ENCODE peak calls at places on chromosome 14, in five cellular contexts. V is astrocyte of the spinal cord, Y is prostate gland, K is fibroblast of the aortic adventitia, D is cardiac fibroblast. Q is an unnamed sample.

GRCh38 chr14:95218472-95219193 is 61.3 kb upstream of the DICER1 start:
- DNase-seq in V (no peak), K (no peak), D (no peak), Y (no peak), Q (no peak)

GRCh38 chr14:50860478-50861086 is 11.3 kb upstream of the ABHD12B start:
- DNase-seq in D (peak), V (peak), K (peak), Y (peak), Q (peak)

GRCh38 chr14:32469388-32470160 is 140.5 kb downstream of the AKAP6 start:
- DNase-seq in Y (no peak), V (peak), D (peak), K (peak), Q (peak)

GRCh38 chr14:77502109-77502782 is 3.6 kb upstream of the ISM2 start:
- DNase-seq in D (no peak), V (no peak), Y (no peak), K (no peak), Q (no peak)

GRCh38 chr14:91378945-91379932 is 38.4 kb downstream of the CCDC88C start:
- DNase-seq in Y (no peak), V (no peak), K (no peak), D (no peak), Q (no peak)

GRCh38 chr14:74979442-74980397 is 23.0 kb upstream of the EIF2B2 start:
- DNase-seq in V (peak), D (no peak), Y (peak), K (peak), Q (peak)

GRCh38 chr14:62844546-62844945 is 200.7 kb downstream of the KCNH5 start:
- DNase-seq in V (no peak), Y (no peak), K (no peak), D (no peak), Q (no peak)

GRCh38 chr14:106174206-106174605 is 647.8 kb downstream of the TMEM121 start:
- DNase-seq in Y (no peak), D (no peak), V (no peak), K (no peak), Q (no peak)

GRCh38 chr14:76810953-76811400 is 1.7 kb downstream of the ANGEL1 start:
- DNase-seq in K (peak), D (peak), Y (no peak), V (peak), Q (peak)

GRCh38 chr14:104925941-104926609 is 1.4 kb downstream of the PLD4 start:
- DNase-seq in D (no peak), V (no peak), Y (no peak), K (no peak), Q (no peak)

GRCh38 chr14:74514471-74514932 is 20.9 kb downstream of the ISCA2 start:
- DNase-seq in Y (no peak), K (peak), V (peak), D (peak), Q (no peak)

GRCh38 chr14:69398818-69399210 is 322 bp downstream of the SLC39A9 start:
- DNase-seq in D (no peak), V (no peak), Y (no peak), K (no peak), Q (no peak)

GRCh38 chr14:50047274-50047676 is 69.1 kb downstream of the VCPKMT start:
- DNase-seq in K (no peak), D (peak), V (no peak), Y (peak), Q (no peak)

GRCh38 chr14:89344871-89345270 is 72.2 kb downstream of the FOXN3 start:
- DNase-seq in V (no peak), D (no peak), Y (no peak), K (no peak), Q (no peak)

GRCh38 chr14:104554608-104555401 is 24.8 kb upstream of the C14orf180 start:
- DNase-seq in V (no peak), Y (no peak), K (no peak), D (no peak), Q (no peak)

GRCh38 chr14:99571303-99571986 is 32.6 kb downstream of the CCDC85C start:
- DNase-seq in K (no peak), D (no peak), V (no peak), Y (peak), Q (no peak)

GRCh38 chr14:37900582-37900981 is 305.2 kb downstream of the TTC6 start:
- DNase-seq in K (no peak), Y (no peak), D (peak), V (no peak), Q (no peak)

GRCh38 chr14:91252901-91253794 is 8.6 kb upstream of the GPR68 start:
- DNase-seq in Y (peak), V (no peak), D (no peak), K (no peak), Q (no peak)

GRCh38 chr14:104248203-104249055 is 110.0 kb downstream of the KIF26A start:
- DNase-seq in V (no peak), K (no peak), Y (no peak), D (no peak), Q (no peak)

GRCh38 chr14:81550001-81550642 is 16.5 kb upstream of the SEL1L start:
- DNase-seq in K (no peak), Y (no peak), V (no peak), D (no peak), Q (no peak)

GRCh38 chr14:76320486-76320885 is 55.5 kb upstream of the ESRRB start:
- DNase-seq in Y (no peak), D (no peak), K (no peak), V (no peak), Q (no peak)

GRCh38 chr14:53195949-53196348 is 42.8 kb upstream of the DDHD1 start:
- DNase-seq in K (no peak), D (no peak), V (no peak), Y (no peak), Q (no peak)

DNA sequence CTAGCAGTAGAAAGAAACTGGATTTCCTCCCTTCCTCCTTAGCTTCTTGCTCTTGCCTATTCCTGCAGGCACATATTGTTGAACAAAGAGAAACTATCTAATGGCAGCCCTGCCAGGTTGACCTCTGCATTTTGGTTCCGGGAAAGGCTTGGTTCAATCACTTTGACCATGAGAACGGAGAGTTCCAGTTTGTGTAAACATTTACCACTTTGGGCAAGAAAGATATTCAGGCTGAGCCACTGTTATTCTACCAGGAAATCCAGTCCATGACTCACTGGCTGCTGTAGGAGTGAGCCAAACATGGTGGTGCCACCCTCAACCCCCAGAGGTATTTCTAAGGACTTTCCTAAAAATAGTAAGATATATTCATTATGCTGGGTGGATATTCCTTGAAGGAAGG is 242.2 kb upstream of the OR4E1 start:
- DNase-seq in D (peak), Y (peak), V (peak), K (no peak), Q (no peak)
- H3K4me3 ChIP-seq in D (no peak), Y (no peak), V (no peak), K (no peak), Q (no peak)

GRCh38 chr14:55348766-55349453 is 62.7 kb downstream of the ATG14 start:
- DNase-seq in D (no peak), Y (no peak), V (no peak), K (no peak), Q (no peak)

GRCh38 chr14:55351111-55351510 is 60.5 kb downstream of the ATG14 start:
- DNase-seq in K (no peak), V (no peak), Y (no peak), D (no peak), Q (no peak)

GRCh38 chr14:55349565-55349964 is 62.1 kb downstream of the ATG14 start:
- DNase-seq in V (no peak), Y (no peak), D (no peak), K (no peak), Q (no peak)

GRCh38 chr14:55352201-55352600 is 59.4 kb downstream of the ATG14 start:
- DNase-seq in D (no peak), V (no peak), K (no peak), Y (no peak), Q (no peak)

GRCh38 chr14:55350461-55350860 is 61.2 kb downstream of the ATG14 start:
- DNase-seq in D (no peak), V (no peak), Y (no peak), K (no peak), Q (no peak)
- TF ChIP-seq CTCF in D (no peak), V (no peak), Y (no peak), K (no peak), Q (no peak)

GRCh38 chr14:21300892-21301291 is 21.0 kb downstream of the RPGRIP1 start:
- DNase-seq in D (no peak), Y (no peak), V (no peak), K (no peak), Q (no peak)
- H3K4me3 ChIP-seq in D (no peak), Y (no peak), V (no peak), K (peak), Q (no peak)

GRCh38 chr14:36647827-36648753 is 13.6 kb upstream of the PAX9 start:
- DNase-seq in V (peak), K (peak), D (peak), Y (peak), Q (peak)
- TF ChIP-seq CTCF in V (peak), K (peak), D (peak), Y (peak), Q (peak)

GRCh38 chr14:103126873-103127304 is 3.6 kb downstream of the TNFAIP2 start:
- DNase-seq in K (no peak), V (no peak), D (no peak), Y (peak), Q (peak)
- H3K4me3 ChIP-seq in K (peak), V (no peak), D (peak), Y (no peak), Q (no peak)

GRCh38 chr14:52015411-52016030 is 26.2 kb downstream of the RTRAF start:
- DNase-seq in K (no peak), Y (no peak), D (peak), V (peak), Q (no peak)
- TF ChIP-seq CTCF in K (peak), Y (no peak), D (peak), V (peak), Q (peak)

GRCh38 chr14:61033024-61033423 is 52.0 kb downstream of the SLC38A6 start:
- DNase-seq in Y (no peak), V (no peak), K (peak), D (no peak), Q (peak)

GRCh38 chr14:61031026-61031425 is 50.0 kb downstream of the SLC38A6 start:
- DNase-seq in K (no peak), D (no peak), Y (no peak), V (no peak), Q (no peak)

GRCh38 chr14:61033851-61034250 is 52.8 kb downstream of the SLC38A6 start:
- DNase-seq in D (peak), V (peak), Y (no peak), K (peak), Q (peak)

DNA sequence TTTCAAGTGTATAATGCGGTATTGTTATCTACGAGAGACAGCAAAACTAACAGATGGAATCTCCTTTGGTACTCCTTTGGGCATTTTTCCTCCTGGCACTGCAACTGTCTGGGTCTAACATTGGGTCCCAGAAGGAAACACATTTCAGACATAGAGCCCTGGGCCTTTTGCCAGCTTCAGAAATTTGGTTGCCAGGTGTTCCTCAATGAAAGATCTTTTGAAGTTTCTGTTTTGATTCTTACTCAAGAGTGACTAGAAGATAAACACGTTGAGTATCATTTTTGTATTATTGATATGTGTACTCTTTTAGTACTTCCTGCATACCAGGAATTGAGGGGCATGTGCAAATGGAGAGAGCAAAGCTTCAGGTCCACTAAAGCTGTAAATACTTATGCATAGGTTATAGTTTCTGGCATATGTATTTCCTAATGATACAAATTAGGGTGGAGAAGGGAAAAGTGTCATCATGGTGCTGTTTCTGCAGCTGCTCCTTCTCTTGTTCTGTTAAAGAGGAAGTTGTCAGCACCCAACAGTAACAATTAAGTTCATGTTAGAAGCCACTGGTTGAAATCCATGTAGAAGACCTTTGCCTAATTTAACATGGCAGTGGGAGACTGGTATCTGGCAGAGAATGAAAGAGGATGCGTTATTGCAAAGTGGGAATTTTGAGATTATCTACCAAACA is 53.5 kb downstream of the SLC38A6 start:
- DNase-seq in D (no peak), Y (peak), K (no peak), V (no peak), Q (no peak)
- H3K4me3 ChIP-seq in D (no peak), Y (no peak), K (no peak), V (no peak), Q (no peak)

GRCh38 chr14:72545411-72546311 is 348.2 kb downstream of the DPF3 start:
- DNase-seq in D (no peak), Y (no peak), K (no peak), V (no peak), Q (no peak)
- TF ChIP-seq CTCF in D (no peak), Y (no peak), K (no peak), V (no peak), Q (no peak)

Q was measured in foreskin fibroblast.